ENCODE peak calls at places on chromosomes 12 and 14, in five cellular contexts. E is K562, P is GM12878, H is HepG2, G is H1. D is an unnamed sample.

GRCh38 chr14:102525213-102526143 is 15.9 kb upstream of the ANKRD9 start:
- DNase-seq in G (no peak), H (peak; percentile 55), E (no peak), P (peak; percentile 27), D (peak; percentile 39)

GRCh38 chr12:78871566-78871965 is 7.0 kb downstream of the SYT1 start:
- DNase-seq in E (no peak), G (no peak), P (no peak), H (no peak), D (no peak)

GRCh38 chr12:112938751-112939150 is 477 bp downstream of the OAS3 start:
- DNase-seq in H (no peak), E (no peak), P (no peak), G (no peak), D (no peak)

GRCh38 chr12:45246202-45246601 is 30.3 kb downstream of the ANO6 start:
- DNase-seq in E (no peak), G (no peak), P (no peak), H (no peak), D (no peak)

GRCh38 chr12:57483466-57483865 is 3.8 kb upstream of the ARHGAP9 start:
- DNase-seq in H (no peak), E (no peak), G (no peak), P (no peak), D (no peak)

GRCh38 chr14:83826838-83827237 is 1703.1 kb upstream of the FLRT2 start:
- DNase-seq in G (no peak), E (no peak), H (no peak), P (no peak), D (no peak)

GRCh38 chr12:6039894-6040601 is 84.4 kb downstream of the VWF start:
- DNase-seq in E (peak; percentile 48), G (peak; percentile 69), H (peak; percentile 51), P (no peak), D (peak; percentile 57)

GRCh38 chr14:51444381-51445000 is 204.4 kb downstream of the TMX1 start:
- DNase-seq in E (no peak), H (no peak), G (no peak), P (no peak), D (no peak)

GRCh38 chr12:122886851-122887816 is 8.8 kb downstream of the VPS37B start:
- DNase-seq in P (peak; percentile 84), H (no peak), E (no peak), G (no peak), D (peak; percentile 81)

GRCh38 chr12:128969480-128970055 is 116.3 kb downstream of the GLT1D1 start:
- DNase-seq in P (peak; percentile 20), E (peak; percentile 34), H (no peak), G (peak; percentile 82), D (no peak)

GRCh38 chr12:98828802-98829600 is 183.9 kb downstream of the APAF1 start:
- DNase-seq in G (no peak), P (no peak), E (no peak), H (peak; percentile 22), D (no peak)

GRCh38 chr12:80754259-80754658 is 37.5 kb downstream of the MYF5 start:
- DNase-seq in H (no peak), E (no peak), G (no peak), P (no peak), D (no peak)

GRCh38 chr12:459430-460258 is at the start of gene B4GALNT3:
- DNase-seq in E (peak; percentile 80), P (no peak), H (no peak), G (peak; percentile 82), D (peak; percentile 54)

GRCh38 chr12:9668141-9669018 is 1.1 kb upstream of the CLEC2D start:
- DNase-seq in H (no peak), E (no peak), G (no peak), P (no peak), D (no peak)

DNA sequence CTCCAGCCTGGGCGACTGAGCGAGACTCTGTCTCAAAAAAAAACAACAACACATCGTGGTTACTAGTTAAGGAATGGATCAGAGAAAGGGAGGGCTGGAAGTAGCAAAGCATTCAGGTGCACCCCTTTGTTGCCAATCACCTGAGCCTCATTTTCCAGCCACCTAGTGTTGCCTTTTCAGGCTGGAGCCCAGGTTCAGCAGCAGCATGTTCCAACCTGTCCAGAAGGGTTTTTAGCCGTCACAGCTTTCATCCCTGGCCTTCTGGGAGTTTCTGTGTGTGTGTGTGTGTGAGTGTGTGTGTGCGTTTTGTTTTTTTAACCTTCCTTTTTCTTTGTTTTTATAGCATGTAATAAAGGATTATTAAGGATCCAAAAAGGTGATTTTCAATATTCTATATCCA is 121.1 kb upstream of the ATF1 start:
- DNase-seq in H (no peak), E (no peak), P (no peak), G (no peak), D (no peak)
- TF ChIP-seq CEBPB in H (no peak), E (no peak), P (no peak), G (no peak), D (no peak)

GRCh38 chr14:71890541-71890940 is 41.7 kb upstream of the RGS6 start:
- DNase-seq in P (no peak), H (no peak), G (no peak), E (no peak), D (no peak)

GRCh38 chr14:71891185-71891584 is 41.0 kb upstream of the RGS6 start:
- DNase-seq in P (no peak), H (no peak), E (no peak), G (no peak), D (no peak)

GRCh38 chr14:71883094-71883493 is 49.1 kb upstream of the RGS6 start:
- DNase-seq in P (no peak), G (no peak), E (no peak), H (no peak), D (no peak)

GRCh38 chr14:71885301-71885700 is 46.9 kb upstream of the RGS6 start:
- DNase-seq in E (no peak), H (no peak), G (no peak), P (no peak), D (no peak)
- TF ChIP-seq EZH2 in E (no peak), H (no peak), G (no peak), P (no peak), D (no peak)

GRCh38 chr14:91032250-91032649 is 28.2 kb downstream of the RPS6KA5 start:
- DNase-seq in E (no peak), H (no peak), P (no peak), G (no peak), D (no peak)
- TF ChIP-seq CEBPB in E (no peak), H (no peak), P (no peak), G (no peak), D (no peak)

DNA sequence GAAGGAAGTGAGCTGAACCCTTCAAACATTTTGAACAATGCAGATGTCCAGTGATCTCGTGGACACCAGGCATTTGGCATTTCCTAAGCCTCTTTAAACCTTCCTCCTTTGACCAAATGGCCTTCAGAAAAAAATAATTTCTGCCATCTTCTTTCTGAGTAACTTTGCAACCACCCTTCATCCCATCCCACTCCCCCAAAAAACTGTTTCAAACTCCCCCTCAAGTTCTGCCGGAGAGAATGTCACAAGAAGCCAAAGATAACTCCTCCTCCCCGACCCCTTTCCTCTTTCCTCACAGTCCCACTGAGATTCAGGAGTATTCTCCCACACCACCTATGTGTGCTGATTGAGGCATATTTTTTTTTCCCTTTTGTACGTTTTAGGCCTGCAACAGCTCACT is 1.7 kb downstream of the KSR2 start:
- DNase-seq in P (no peak), G (no peak), H (no peak), E (no peak), D (no peak)
- TF ChIP-seq EZH2 in P (no peak), G (no peak), H (no peak), E (no peak), D (no peak)

D was measured in HCT116.